ENCODE peak calls at places on chromosomes 13 and 19, in four cellular contexts. E is ACHN, H is brain microvascular endothelial cell, M is pons. W is an unnamed sample.

GRCh38 chr19:34186205-34186604 is 13.9 kb downstream of the LSM14A start:
- DNase-seq in E (no peak), H (no peak), M (no peak), W (no peak)

GRCh38 chr19:30085394-30085793 is 143.4 kb downstream of the URI1 start:
- DNase-seq in E (no peak), H (no peak), M (no peak), W (no peak)

GRCh38 chr13:25625361-25625760 is 253.6 kb downstream of the ATP8A2 start:
- DNase-seq in E (no peak), H (no peak), M (no peak), W (no peak)

GRCh38 chr13:79295906-79296564 is 110.0 kb downstream of the RBM26 start:
- DNase-seq in E (no peak), H (peak), M (no peak), W (no peak)

GRCh38 chr13:83780201-83780600 is 102.1 kb downstream of the SLITRK1 start:
- DNase-seq in E (peak), H (peak), M (no peak), W (no peak)

GRCh38 chr13:29861694-29862110 is 11.3 kb upstream of the UBL3 start:
- DNase-seq in E (no peak), H (peak), M (no peak), W (no peak)

GRCh38 chr19:40803857-40804782 is 5.1 kb downstream of the EGLN2 start:
- DNase-seq in E (no peak), H (no peak), M (no peak), W (no peak)

GRCh38 chr13:93559718-93560117 is 333.1 kb downstream of the GPC6 start:
- DNase-seq in E (peak), H (peak), M (no peak), W (no peak)

GRCh38 chr13:67277581-67277980 is 47.4 kb upstream of the PCDH9 start:
- DNase-seq in E (no peak), H (no peak), M (no peak), W (no peak)

GRCh38 chr13:43348397-43348796 is 325.0 kb downstream of the DNAJC15 start:
- DNase-seq in E (no peak), H (peak), M (no peak), W (no peak)

GRCh38 chr13:30355405-30355741 is 48.0 kb upstream of the KATNAL1 start:
- DNase-seq in E (no peak), H (no peak), M (no peak), W (no peak)

GRCh38 chr13:96822900-96823299 is 171.4 kb downstream of the OXGR1 start:
- DNase-seq in E (peak), H (no peak), M (peak), W (no peak)

GRCh38 chr13:98761979-98762616 is 9.6 kb upstream of the SLC15A1 start:
- DNase-seq in E (no peak), H (no peak), M (no peak), W (no peak)

GRCh38 chr13:112619730-112620639 is 32.0 kb upstream of the TUBGCP3 start:
- DNase-seq in E (no peak), H (no peak), M (peak), W (no peak)

GRCh38 chr19:11256189-11256588 is 6.1 kb downstream of the DOCK6 start:
- DNase-seq in E (no peak), H (no peak), M (no peak), W (no peak)

GRCh38 chr13:111177081-111177711 is 62.1 kb downstream of the ARHGEF7 start:
- DNase-seq in E (no peak), H (peak), M (peak), W (peak)

GRCh38 chr19:7505288-7505681 is 10.6 kb upstream of the ZNF358 start:
- DNase-seq in E (no peak), H (no peak), M (no peak), W (no peak)

GRCh38 chr19:2634228-2634951 is 68.1 kb downstream of the GNG7 start:
- DNase-seq in E (no peak), H (no peak), M (no peak), W (no peak)

GRCh38 chr19:50739841-50740426 is 16.8 kb downstream of the CLEC11A start:
- DNase-seq in E (no peak), H (no peak), M (no peak), W (no peak)

GRCh38 chr19:55284405-55285058 is 735 bp downstream of the BRSK1 start:
- DNase-seq in E (no peak), H (no peak), M (no peak), W (no peak)

GRCh38 chr13:99103536-99103935 is 97.1 kb upstream of the UBAC2 start:
- DNase-seq in E (no peak), H (no peak), M (no peak), W (peak)

GRCh38 chr19:34711890-34712289 is 22.2 kb upstream of the ZNF181 start:
- DNase-seq in E (no peak), H (no peak), M (no peak), W (no peak)

GRCh38 chr19:40365613-40366401 is 17.3 kb downstream of the PLD3 start:
- DNase-seq in E (peak), H (peak), M (peak), W (peak)

GRCh38 chr13:110264685-110265275 is 42.2 kb downstream of the COL4A1 start:
- DNase-seq in E (no peak), H (no peak), M (no peak), W (no peak)

GRCh38 chr19:33535176-33535575 is 13.6 kb upstream of the PEPD start:
- DNase-seq in E (no peak), H (no peak), M (no peak), W (peak)

GRCh38 chr19:2461751-2462634 is 5.2 kb upstream of the LMNB2 start:
- DNase-seq in E (peak), H (no peak), M (no peak), W (no peak)

GRCh38 chr19:872266-872951 is 12.9 kb downstream of the CFD start:
- DNase-seq in E (no peak), H (no peak), M (no peak), W (no peak)

GRCh38 chr13:37925878-37926473 is 56.4 kb upstream of the TRPC4 start:
- DNase-seq in E (no peak), H (no peak), M (no peak), W (no peak)

GRCh38 chr19:16133818-16134217 is 9.7 kb upstream of the HSH2D start:
- DNase-seq in E (no peak), H (no peak), M (no peak), W (no peak)

GRCh38 chr13:50081106-50081898 is 66.1 kb downstream of the KCNRG start:
- DNase-seq in E (no peak), H (no peak), M (no peak), W (no peak)

GRCh38 chr13:51785592-51786424 is 18.2 kb downstream of the DHRS12 start:
- DNase-seq in E (no peak), H (no peak), M (peak), W (peak)

GRCh38 chr13:95676100-95676774 is 702 bp upstream of the DNAJC3 start:
- DNase-seq in E (peak), H (no peak), M (peak), W (peak)

GRCh38 chr19:55679343-55680257 is 4.6 kb downstream of the EPN1 start:
- DNase-seq in E (peak), H (no peak), M (no peak), W (no peak)

GRCh38 chr19:44892932-44893331 is 1.9 kb downstream of the TOMM40 start:
- DNase-seq in E (no peak), H (no peak), M (no peak), W (no peak)

GRCh38 chr19:19078801-19079200 is 15.0 kb downstream of the SLC25A42 start:
- DNase-seq in E (no peak), H (no peak), M (no peak), W (no peak)

GRCh38 chr19:4140237-4140711 is 13.2 kb upstream of the CREB3L3 start:
- DNase-seq in E (peak), H (peak), M (peak), W (peak)

GRCh38 chr13:41061914-41062837 is 867 bp downstream of the WBP4 start:
- DNase-seq in E (peak), H (peak), M (peak), W (peak)

GRCh38 chr19:15934332-15935078 is at the start of gene CYP4F11:
- DNase-seq in E (no peak), H (no peak), M (peak), W (peak)

GRCh38 chr13:110525328-110526319 is 35.9 kb downstream of the RAB20 start:
- DNase-seq in E (no peak), H (no peak), M (no peak), W (no peak)